ENCODE peak calls at places on chromosomes 5 and 9, in six cellular contexts. One of them, this sample, is unnamed. For H3K4me1, the result is how much of the 10 kb centered on the place peaks cover.

GRCh38 chr5:77337716-77338115 is 127.2 kb downstream of the PDE8B start:
- DNase-seq in IMR-90: no peak
- DNase-seq in ovary: no peak
- DNase-seq in upper lobe of left lung: no peak
- DNase-seq in fibroblast of lung: no peak
- DNase-seq in psoas muscle: no peak
- DNase-seq in this sample: no peak

GRCh38 chr9:130825051-130825651 is 9.9 kb upstream of the ABL1 start:
- DNase-seq in psoas muscle: no peak
- DNase-seq in fibroblast of lung: peak
- DNase-seq in ovary: peak
- DNase-seq in upper lobe of left lung: no peak
- DNase-seq in IMR-90: peak
- DNase-seq in this sample: no peak

GRCh38 chr9:107929439-107929838 is 439.9 kb upstream of the KLF4 start:
- DNase-seq in ovary: peak
- DNase-seq in fibroblast of lung: peak
- DNase-seq in IMR-90: peak
- DNase-seq in psoas muscle: peak
- DNase-seq in upper lobe of left lung: peak
- DNase-seq in this sample: peak

GRCh38 chr9:33249983-33250382 is 10.0 kb downstream of the SPINK4 start:
- DNase-seq in fibroblast of lung: no peak
- DNase-seq in upper lobe of left lung: no peak
- DNase-seq in psoas muscle: no peak
- DNase-seq in ovary: no peak
- DNase-seq in IMR-90: no peak
- DNase-seq in this sample: no peak

GRCh38 chr5:171485668-171486067 is 66.2 kb downstream of the FGF18 start:
- DNase-seq in IMR-90: no peak
- DNase-seq in upper lobe of left lung: no peak
- DNase-seq in psoas muscle: no peak
- DNase-seq in fibroblast of lung: no peak
- DNase-seq in ovary: no peak
- DNase-seq in this sample: no peak

GRCh38 chr5:80654054-80654390 is 430 bp upstream of the MSH3 start:
- DNase-seq in ovary: no peak
- DNase-seq in fibroblast of lung: no peak
- DNase-seq in IMR-90: no peak
- DNase-seq in psoas muscle: no peak
- DNase-seq in upper lobe of left lung: no peak
- DNase-seq in this sample: no peak

GRCh38 chr9:127637322-127637847 is 25.3 kb downstream of the STXBP1 start:
- DNase-seq in IMR-90: peak
- DNase-seq in upper lobe of left lung: peak
- DNase-seq in ovary: peak
- DNase-seq in psoas muscle: peak
- DNase-seq in fibroblast of lung: peak
- DNase-seq in this sample: no peak

GRCh38 chr5:28310696-28311095 is 1272.3 kb upstream of the CDH9 start:
- DNase-seq in upper lobe of left lung: no peak
- DNase-seq in ovary: no peak
- DNase-seq in fibroblast of lung: no peak
- DNase-seq in IMR-90: no peak
- DNase-seq in psoas muscle: no peak
- DNase-seq in this sample: no peak

GRCh38 chr9:79661279-79661678 is 89.5 kb downstream of the TLE4 start:
- DNase-seq in upper lobe of left lung: no peak
- DNase-seq in fibroblast of lung: no peak
- DNase-seq in ovary: no peak
- DNase-seq in psoas muscle: no peak
- DNase-seq in IMR-90: no peak
- DNase-seq in this sample: no peak

GRCh38 chr5:133611357-133612020 is 852 bp downstream of the FSTL4 start:
- DNase-seq in fibroblast of lung: no peak
- DNase-seq in ovary: no peak
- DNase-seq in upper lobe of left lung: no peak
- DNase-seq in IMR-90: no peak
- DNase-seq in psoas muscle: no peak
- DNase-seq in this sample: no peak

GRCh38 chr5:6675784-6676499 is 37.3 kb upstream of the TENT4A start:
- DNase-seq in IMR-90: no peak
- DNase-seq in ovary: no peak
- DNase-seq in fibroblast of lung: no peak
- DNase-seq in upper lobe of left lung: no peak
- DNase-seq in psoas muscle: no peak
- DNase-seq in this sample: no peak

GRCh38 chr5:53041071-53041692 is 52.0 kb downstream of the ITGA2 start:
- DNase-seq in psoas muscle: no peak
- DNase-seq in upper lobe of left lung: no peak
- DNase-seq in fibroblast of lung: peak
- DNase-seq in ovary: no peak
- DNase-seq in IMR-90: peak
- DNase-seq in this sample: no peak

GRCh38 chr5:107808671-107809137 is 138.0 kb upstream of the EFNA5 start:
- DNase-seq in fibroblast of lung: no peak
- DNase-seq in ovary: peak
- DNase-seq in IMR-90: no peak
- DNase-seq in upper lobe of left lung: no peak
- DNase-seq in psoas muscle: no peak
- DNase-seq in this sample: no peak

GRCh38 chr9:36542355-36542754 is 30.3 kb upstream of the MELK start:
- DNase-seq in ovary: no peak
- DNase-seq in upper lobe of left lung: no peak
- DNase-seq in psoas muscle: no peak
- DNase-seq in fibroblast of lung: no peak
- DNase-seq in IMR-90: no peak
- DNase-seq in this sample: no peak

GRCh38 chr9:131403493-131403773 is 9.5 kb downstream of the PRRC2B start:
- DNase-seq in fibroblast of lung: no peak
- DNase-seq in IMR-90: no peak
- DNase-seq in ovary: no peak
- DNase-seq in upper lobe of left lung: no peak
- DNase-seq in psoas muscle: no peak
- DNase-seq in this sample: no peak

GRCh38 chr9:110357510-110357909 is 19.8 kb upstream of the TXNDC8 start:
- DNase-seq in upper lobe of left lung: no peak
- DNase-seq in ovary: no peak
- DNase-seq in psoas muscle: no peak
- DNase-seq in fibroblast of lung: no peak
- DNase-seq in IMR-90: no peak
- DNase-seq in this sample: no peak

GRCh38 chr5:88364991-88365390 is 96.3 kb upstream of the TMEM161B start:
- DNase-seq in ovary: no peak
- DNase-seq in upper lobe of left lung: no peak
- DNase-seq in psoas muscle: no peak
- DNase-seq in fibroblast of lung: no peak
- DNase-seq in IMR-90: no peak
- DNase-seq in this sample: no peak

GRCh38 chr9:133509179-133510083 is 15.3 kb downstream of the MYMK start:
- DNase-seq in fibroblast of lung: no peak
- DNase-seq in upper lobe of left lung: peak
- DNase-seq in IMR-90: no peak
- DNase-seq in psoas muscle: peak
- DNase-seq in ovary: no peak
- DNase-seq in this sample: no peak

GRCh38 chr5:95870105-95870672 is 47.7 kb upstream of the GLRX start:
- DNase-seq in ovary: no peak
- DNase-seq in psoas muscle: no peak
- DNase-seq in IMR-90: peak
- DNase-seq in fibroblast of lung: no peak
- DNase-seq in upper lobe of left lung: no peak
- DNase-seq in this sample: no peak

GRCh38 chr9:2620876-2621677 is 510 bp upstream of the VLDLR start:
- DNase-seq in psoas muscle: peak
- DNase-seq in ovary: peak
- DNase-seq in IMR-90: peak
- DNase-seq in upper lobe of left lung: peak
- DNase-seq in fibroblast of lung: peak
- DNase-seq in this sample: peak

GRCh38 chr9:110659891-110660541 is 8.6 kb upstream of the MUSK start:
- DNase-seq in IMR-90: peak
- DNase-seq in upper lobe of left lung: no peak
- DNase-seq in ovary: no peak
- DNase-seq in psoas muscle: no peak
- DNase-seq in fibroblast of lung: no peak
- DNase-seq in this sample: no peak

GRCh38 chr5:178483620-178484019 is 106.6 kb downstream of the COL23A1 start:
- DNase-seq in IMR-90: no peak
- DNase-seq in upper lobe of left lung: peak
- DNase-seq in ovary: no peak
- DNase-seq in psoas muscle: no peak
- DNase-seq in fibroblast of lung: no peak
- DNase-seq in this sample: peak

GRCh38 chr9:130461218-130461630 is 16.5 kb downstream of the ASS1 start:
- DNase-seq in IMR-90: peak
- DNase-seq in fibroblast of lung: peak
- DNase-seq in ovary: peak
- DNase-seq in psoas muscle: peak
- DNase-seq in upper lobe of left lung: peak
- DNase-seq in this sample: peak

GRCh38 chr9:128634111-128634510 is 22.5 kb downstream of the DYNC2I2 start:
- DNase-seq in ovary: no peak
- DNase-seq in fibroblast of lung: no peak
- DNase-seq in upper lobe of left lung: no peak
- DNase-seq in IMR-90: no peak
- DNase-seq in psoas muscle: no peak
- DNase-seq in this sample: no peak

GRCh38 chr9:91423785-91424402 is at the start of gene NFIL3:
- DNase-seq in IMR-90: peak
- DNase-seq in psoas muscle: peak
- DNase-seq in ovary: peak
- DNase-seq in fibroblast of lung: peak
- DNase-seq in upper lobe of left lung: peak
- DNase-seq in this sample: peak

GRCh38 chr9:89902450-89902849 is 297.6 kb downstream of the GADD45G start:
- DNase-seq in IMR-90: peak
- DNase-seq in upper lobe of left lung: peak
- DNase-seq in fibroblast of lung: peak
- DNase-seq in ovary: no peak
- DNase-seq in psoas muscle: no peak
- DNase-seq in this sample: no peak

GRCh38 chr9:89903076-89903475 is 298.3 kb downstream of the GADD45G start:
- DNase-seq in psoas muscle: no peak
- DNase-seq in ovary: no peak
- DNase-seq in upper lobe of left lung: peak
- DNase-seq in fibroblast of lung: no peak
- DNase-seq in IMR-90: no peak
- DNase-seq in this sample: no peak

GRCh38 chr9:89905628-89906338 is 301.0 kb downstream of the GADD45G start:
- DNase-seq in IMR-90: no peak
- DNase-seq in upper lobe of left lung: no peak
- DNase-seq in fibroblast of lung: peak
- DNase-seq in psoas muscle: no peak
- DNase-seq in ovary: no peak
- DNase-seq in this sample: no peak
- H3K27ac ChIP-seq in IMR-90: no peak
- H3K27ac ChIP-seq in upper lobe of left lung: no peak
- H3K27ac ChIP-seq in fibroblast of lung: no peak
- H3K27ac ChIP-seq in psoas muscle: no peak
- H3K27ac ChIP-seq in ovary: no peak
- H3K27ac ChIP-seq in this sample: no peak

DNA sequence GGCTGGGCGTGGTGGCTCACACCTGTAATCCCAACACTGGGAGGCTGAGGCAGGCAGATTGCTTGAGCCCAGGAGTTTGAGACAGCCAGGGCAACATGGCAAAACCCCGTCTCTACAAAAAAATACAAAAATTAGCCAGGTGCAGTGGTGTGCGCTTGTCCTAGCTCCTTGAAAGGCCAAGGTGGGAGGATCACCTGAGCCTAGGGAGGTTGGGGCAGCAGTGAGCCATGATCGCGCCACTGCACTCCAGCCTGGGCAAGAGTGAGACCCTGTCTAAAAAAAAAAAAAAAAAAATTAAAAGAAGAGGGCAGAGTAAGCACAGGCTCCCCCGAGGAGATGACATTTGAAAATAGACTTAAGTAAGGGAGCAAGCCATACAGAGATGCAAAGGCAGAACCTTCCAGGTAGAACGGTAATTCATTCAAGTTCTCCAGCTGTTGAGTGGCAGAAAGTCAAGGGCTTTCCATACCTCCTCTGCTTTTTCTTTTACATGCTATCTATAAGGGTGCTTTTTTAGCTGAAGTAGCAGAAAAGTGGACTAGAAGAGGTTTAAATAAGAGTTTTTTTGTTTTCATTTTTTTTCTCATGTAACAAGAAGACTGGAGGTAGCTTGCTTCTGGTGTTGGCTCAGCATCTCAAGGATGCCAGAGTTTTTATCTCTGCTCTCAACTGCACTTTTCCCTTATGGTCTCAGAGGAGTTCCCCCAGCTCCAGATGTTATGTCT is 40.8 kb downstream of the ERGIC1 start:
- DNase-seq in psoas muscle: no peak
- DNase-seq in fibroblast of lung: no peak
- DNase-seq in upper lobe of left lung: no peak
- DNase-seq in ovary: no peak
- DNase-seq in IMR-90: no peak
- DNase-seq in this sample: no peak
- H3K4me1 ChIP-seq in psoas muscle: half or more
- H3K4me1 ChIP-seq in fibroblast of lung: half or more
- H3K4me1 ChIP-seq in upper lobe of left lung: under half
- H3K4me1 ChIP-seq in ovary: under half
- H3K4me1 ChIP-seq in IMR-90: half or more
- H3K4me1 ChIP-seq in this sample: half or more

DNA sequence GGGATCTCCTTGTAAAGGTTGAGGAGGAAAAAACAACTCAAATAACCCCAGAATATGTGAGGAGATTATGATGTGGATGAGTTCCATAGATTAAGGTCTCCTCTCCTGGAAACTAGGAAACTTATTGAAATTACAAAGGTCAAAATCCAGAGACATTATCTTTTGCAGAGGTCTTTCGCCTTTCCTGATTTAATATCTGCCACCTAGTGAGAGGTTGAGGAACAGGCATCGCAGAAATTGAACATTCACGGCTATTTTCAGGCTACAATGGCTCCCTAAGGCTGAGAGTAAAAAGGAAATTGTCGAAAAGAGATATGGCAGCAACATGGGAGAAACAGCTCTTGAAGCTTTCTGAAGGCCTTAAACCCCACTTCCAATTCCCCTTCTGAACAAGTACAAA is 127.5 kb upstream of the PLCXD3 start:
- DNase-seq in psoas muscle: no peak
- DNase-seq in upper lobe of left lung: no peak
- DNase-seq in fibroblast of lung: peak
- DNase-seq in ovary: no peak
- DNase-seq in IMR-90: no peak
- DNase-seq in this sample: no peak
- TF ChIP-seq CTCF in psoas muscle: no peak
- TF ChIP-seq CTCF in upper lobe of left lung: no peak
- TF ChIP-seq CTCF in fibroblast of lung: no peak
- TF ChIP-seq CTCF in ovary: no peak
- TF ChIP-seq CTCF in IMR-90: peak
- TF ChIP-seq CTCF in this sample: peak

DNA sequence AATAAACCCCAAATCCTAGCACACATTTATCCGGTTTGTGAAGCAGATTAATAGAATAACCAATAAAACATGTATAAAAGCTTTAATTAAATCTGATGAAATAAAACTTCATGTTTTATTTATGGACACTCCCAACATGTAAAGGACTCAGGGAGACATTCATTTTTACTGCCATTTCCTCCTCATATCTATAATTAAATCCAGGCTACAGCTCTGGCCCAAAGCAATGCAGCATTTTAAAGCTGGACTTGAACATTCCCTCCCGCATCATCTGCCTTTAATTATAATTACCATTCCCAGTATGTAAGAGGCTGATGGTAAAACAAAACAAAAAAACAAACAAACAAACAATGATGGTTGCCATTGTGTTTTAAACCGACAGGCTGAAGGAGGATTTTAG is 298.3 kb upstream of the RFX3 start:
- DNase-seq in ovary: no peak
- DNase-seq in upper lobe of left lung: no peak
- DNase-seq in psoas muscle: no peak
- DNase-seq in fibroblast of lung: no peak
- DNase-seq in IMR-90: no peak
- DNase-seq in this sample: no peak
- H3K27ac ChIP-seq in ovary: no peak
- H3K27ac ChIP-seq in upper lobe of left lung: no peak
- H3K27ac ChIP-seq in psoas muscle: no peak
- H3K27ac ChIP-seq in fibroblast of lung: no peak
- H3K27ac ChIP-seq in IMR-90: no peak
- H3K27ac ChIP-seq in this sample: no peak

This sample was measured in heart right ventricle.